ENCODE peak calls at places on chromosomes 7 and 10, in seven cellular contexts. B is endothelial cell of umbilical vein, L is body of pancreas, D is stomach, S is ovary, E is gastrocnemius medialis, C is esophagus squamous epithelium. A is an unnamed sample.
A peak's percentile ranks its signal among the peaks of the same experiment; 100 is the strongest.

GRCh38 chr10:43884516-43885105 is 235.9 kb upstream of the ZNF32 start:
- DNase-seq in B (no peak), L (no peak), D (no peak), S (no peak), E (no peak), C (no peak), A (no peak)

GRCh38 chr7:79084423-79084822 is 369.0 kb downstream of the MAGI2 start:
- DNase-seq in B (no peak), L (no peak), D (no peak), S (no peak), E (no peak), C (no peak), A (no peak)

GRCh38 chr7:149853157-149853556 is 15.0 kb downstream of the ZNF862 start:
- DNase-seq in B (no peak), L (no peak), D (no peak), S (no peak), E (no peak), C (no peak), A (no peak)

GRCh38 chr10:44261296-44261695 is 123.6 kb downstream of the CXCL12 start:
- DNase-seq in B (no peak), L (no peak), D (no peak), S (no peak), E (no peak), C (no peak), A (no peak)

GRCh38 chr10:48458662-48459048 is 146.2 kb downstream of the ARHGAP22 start:
- DNase-seq in B (no peak), L (no peak), D (no peak), S (no peak), E (no peak), C (no peak), A (peak; percentile 18)

GRCh38 chr10:43868362-43868672 is 219.6 kb upstream of the ZNF32 start:
- DNase-seq in B (no peak), L (no peak), D (no peak), S (no peak), E (no peak), C (no peak), A (no peak)

GRCh38 chr10:96416643-96417042 is 57.8 kb upstream of the OPALIN start:
- DNase-seq in B (no peak), L (peak; percentile 26), D (no peak), S (peak; percentile 34), E (peak; percentile 38), C (no peak), A (no peak)

GRCh38 chr10:132748545-132749427 is 37.2 kb downstream of the NKX6-2 start:
- DNase-seq in B (no peak), L (no peak), D (no peak), S (no peak), E (no peak), C (no peak), A (no peak)

GRCh38 chr7:108078156-108078781 is 51.9 kb downstream of the LAMB4 start:
- DNase-seq in B (peak; percentile 30), L (no peak), D (no peak), S (no peak), E (no peak), C (no peak), A (no peak)

GRCh38 chr10:91201213-91201996 is 19.1 kb upstream of the PCGF5 start:
- DNase-seq in B (no peak), L (no peak), D (no peak), S (no peak), E (no peak), C (no peak), A (no peak)

GRCh38 chr10:68423522-68423921 is 16.4 kb upstream of the RUFY2 start:
- DNase-seq in B (peak; percentile 17), L (no peak), D (no peak), S (no peak), E (no peak), C (no peak), A (no peak)

GRCh38 chr10:22630229-22631174 is 83.9 kb downstream of the PIP4K2A start:
- DNase-seq in B (no peak), L (no peak), D (no peak), S (no peak), E (no peak), C (no peak), A (no peak)

GRCh38 chr10:30579554-30579953 is 50.0 kb downstream of the LYZL2 start:
- DNase-seq in B (no peak), L (no peak), D (no peak), S (no peak), E (no peak), C (no peak), A (no peak)

GRCh38 chr10:113697595-113697994 is 17.9 kb downstream of the CASP7 start:
- DNase-seq in B (no peak), L (no peak), D (no peak), S (no peak), E (no peak), C (no peak), A (no peak)

GRCh38 chr7:38186593-38187314 is 8.7 kb downstream of the STARD3NL start:
- DNase-seq in B (no peak), L (no peak), D (no peak), S (no peak), E (no peak), C (no peak), A (no peak)

GRCh38 chr7:81447351-81447952 is 322.4 kb downstream of the HGF start:
- DNase-seq in B (peak; percentile 14), L (no peak), D (no peak), S (no peak), E (no peak), C (no peak), A (no peak)

GRCh38 chr7:87151701-87152111 is 547 bp upstream of the DMTF1 start:
- DNase-seq in B (no peak), L (no peak), D (no peak), S (no peak), E (no peak), C (no peak), A (no peak)

GRCh38 chr10:104548090-104548489 is 93.0 kb upstream of the SORCS3 start:
- DNase-seq in B (no peak), L (no peak), D (no peak), S (no peak), E (no peak), C (no peak), A (no peak)

GRCh38 chr7:156604836-156605695 is 35.5 kb upstream of the RNF32 start:
- DNase-seq in B (no peak), L (no peak), D (no peak), S (no peak), E (no peak), C (no peak), A (peak; percentile 65)

GRCh38 chr7:30968747-30969603 is 5.2 kb downstream of the GHRHR start:
- DNase-seq in B (no peak), L (no peak), D (no peak), S (no peak), E (no peak), C (no peak), A (peak; percentile 70)

GRCh38 chr7:34133356-34133982 is 228.1 kb downstream of the BMPER start:
- DNase-seq in B (no peak), L (no peak), D (no peak), S (no peak), E (no peak), C (no peak), A (no peak)

GRCh38 chr7:16753102-16753931 is at the start of gene TSPAN13:
- DNase-seq in B (peak; percentile 79), L (peak; percentile 96), D (peak; percentile 94), S (peak; percentile 51), E (no peak), C (peak; percentile 46), A (peak; percentile 73)
- TF ChIP-seq POLR2A in B (no peak), L (peak; percentile 91), D (no peak), S (no peak), E (peak; percentile 48), C (no peak), A (no peak)

DNA sequence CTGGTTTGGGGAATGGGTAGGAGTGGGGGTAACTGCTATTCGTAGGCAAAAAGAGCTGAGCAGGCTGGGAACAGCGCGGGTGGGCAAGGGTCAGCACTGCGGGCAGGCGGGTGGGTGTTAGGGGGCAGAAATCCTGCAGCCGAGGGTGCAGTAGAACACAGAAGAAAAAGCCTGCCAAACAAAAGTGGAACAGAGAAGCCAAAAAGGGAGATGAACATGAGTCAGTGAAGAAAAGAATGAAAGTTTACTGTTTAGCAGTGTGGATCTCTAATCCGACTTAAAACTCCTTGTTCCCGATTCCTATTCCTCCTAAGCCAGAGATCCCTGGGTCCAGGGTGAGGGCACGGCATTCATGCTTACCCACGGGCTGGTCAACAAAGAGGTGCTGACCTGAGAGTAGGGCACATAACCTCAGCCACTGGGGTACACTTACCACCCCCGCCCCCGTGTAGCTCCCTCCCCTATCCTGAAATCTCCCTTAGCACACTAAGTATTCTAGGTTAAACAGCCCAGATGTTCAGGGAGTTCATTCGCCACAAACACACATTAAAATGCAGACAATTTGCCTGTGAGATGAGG is 27.1 kb downstream of the PRSS2 start:
- DNase-seq in B (no peak), L (no peak), D (no peak), S (no peak), E (no peak), C (no peak), A (no peak)
- H3K4me3 ChIP-seq in B (peak overlapping the region; percentile 62), L (peak overlapping the region; percentile 33), D (peak overlapping the region; percentile 39), S (peak overlapping the region; percentile 38), E (peak overlapping the region; percentile 54), C (peak overlapping the region; percentile 28), A (no peak overlapping the region)

GRCh38 chr10:124249812-124250432 is 156.5 kb upstream of the CHST15 start:
- DNase-seq in B (no peak), L (peak; percentile 45), D (peak; percentile 18), S (no peak), E (no peak), C (no peak), A (no peak)
- TF ChIP-seq CTCF in B (no peak), L (no peak), D (no peak), S (no peak), E (no peak), C (no peak), A (no peak)

GRCh38 chr10:6008497-6009142 is 31.3 kb upstream of the IL15RA start:
- DNase-seq in B (no peak), L (no peak), D (no peak), S (no peak), E (no peak), C (no peak), A (peak; percentile 13)

GRCh38 chr10:6002809-6003500 is 25.6 kb upstream of the IL15RA start:
- DNase-seq in B (no peak), L (no peak), D (no peak), S (no peak), E (no peak), C (no peak), A (peak; percentile 59)

GRCh38 chr10:6006991-6007390 is 29.6 kb upstream of the IL15RA start:
- DNase-seq in B (no peak), L (no peak), D (no peak), S (no peak), E (no peak), C (no peak), A (no peak)

GRCh38 chr10:6009159-6009558 is 31.8 kb upstream of the IL15RA start:
- DNase-seq in B (no peak), L (no peak), D (no peak), S (no peak), E (no peak), C (no peak), A (no peak)

DNA sequence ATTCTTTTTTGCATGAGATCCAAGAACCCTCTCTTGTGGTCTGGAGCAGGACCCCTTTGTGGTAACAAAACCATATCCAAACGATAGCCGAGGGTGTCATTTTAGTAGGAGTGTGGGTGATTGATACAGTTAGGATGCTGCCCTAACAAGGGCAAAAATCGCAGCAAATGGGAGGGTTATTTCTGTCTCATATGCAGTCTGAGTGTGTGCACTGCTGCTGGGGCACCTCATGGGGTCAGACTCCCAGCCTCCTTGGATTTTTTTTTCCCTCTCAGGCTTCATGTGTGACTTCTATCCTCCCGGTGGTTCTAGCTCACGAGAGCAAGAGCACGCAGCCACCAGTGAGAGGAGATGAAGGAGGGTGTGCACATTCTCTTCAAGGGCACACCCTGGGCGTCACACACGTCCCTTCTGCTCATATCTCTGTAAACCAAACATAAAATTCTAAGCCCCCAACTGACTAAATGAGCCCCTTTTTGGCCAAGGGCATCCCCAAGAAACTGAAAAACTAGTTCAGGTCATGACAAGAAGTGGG is 28.6 kb upstream of the IL15RA start:
- DNase-seq in B (no peak), L (no peak), D (no peak), S (no peak), E (no peak), C (no peak), A (peak; percentile 48)
- TF ChIP-seq POLR2A in B (no peak), L (no peak), D (no peak), S (no peak), E (no peak), C (no peak), A (no peak)

A was measured in lower leg skin.